ENCODE peak calls at places on chromosomes 7 and 10, in nine cellular contexts. B, J, M, D, Y, E, G, A and L are unnamed samples.

GRCh38 chr10:9759596-9759995 is 1258.1 kb upstream of the CELF2 start:
- DNase-seq in B (no peak), J (no peak), M (no peak), D (no peak), Y (no peak), E (no peak), G (no peak), A (no peak), L (no peak)

GRCh38 chr10:43226441-43226840 is 40.4 kb downstream of the RASGEF1A start:
- DNase-seq in B (no peak), J (peak; percentile 10), M (no peak), D (no peak), Y (peak; percentile 2), E (no peak), G (no peak), A (no peak), L (no peak)

GRCh38 chr7:82036146-82036886 is 266.5 kb upstream of the HGF start:
- DNase-seq in B (no peak), J (no peak), M (no peak), D (peak; percentile 73), Y (no peak), E (peak; percentile 86), G (no peak), A (no peak), L (no peak)

GRCh38 chr7:143434660-143435059 is 8.6 kb upstream of the TAS2R60 start:
- DNase-seq in B (peak; percentile 51), J (no peak), M (peak; percentile 39), D (peak; percentile 66), Y (peak; percentile 39), E (peak; percentile 6), G (no peak), A (no peak), L (no peak)

GRCh38 chr7:24883632-24884013 is 96.4 kb downstream of the OSBPL3 start:
- DNase-seq in B (no peak), J (no peak), M (no peak), D (no peak), Y (no peak), E (peak; percentile 49), G (no peak), A (no peak), L (no peak)

GRCh38 chr7:2738110-2738509 is 50.1 kb downstream of the AMZ1 start:
- DNase-seq in B (no peak), J (peak; percentile 54), M (peak; percentile 56), D (no peak), Y (peak; percentile 70), E (no peak), G (no peak), A (no peak), L (no peak)

GRCh38 chr7:105141068-105141467 is 127.1 kb downstream of the KMT2E start:
- DNase-seq in B (no peak), J (no peak), M (no peak), D (peak; percentile 27), Y (no peak), E (peak; percentile 77), G (no peak), A (no peak), L (no peak)

GRCh38 chr10:63236113-63236935 is 103.2 kb downstream of the NRBF2 start:
- DNase-seq in B (no peak), J (no peak), M (no peak), D (peak; percentile 100), Y (no peak), E (peak; percentile 95), G (no peak), A (no peak), L (no peak)

GRCh38 chr10:69721690-69722310 is 79.9 kb upstream of the COL13A1 start:
- DNase-seq in B (peak; percentile 56), J (no peak), M (peak; percentile 65), D (peak; percentile 17), Y (peak; percentile 81), E (peak; percentile 41), G (no peak), A (no peak), L (no peak)

GRCh38 chr7:115060095-115060830 is 138.4 kb downstream of the MDFIC start:
- DNase-seq in B (no peak), J (no peak), M (no peak), D (no peak), Y (no peak), E (no peak), G (no peak), A (no peak), L (no peak)

GRCh38 chr10:79399242-79399831 is 46.1 kb downstream of the ZCCHC24 start:
- DNase-seq in B (peak; percentile 89), J (peak; percentile 81), M (peak; percentile 88), D (no peak), Y (peak; percentile 93), E (peak; percentile 97), G (no peak), A (no peak), L (peak; percentile 35)

GRCh38 chr10:118835682-118836326 is 81.0 kb upstream of the CACUL1 start:
- DNase-seq in B (no peak), J (peak; percentile 36), M (no peak), D (peak; percentile 95), Y (no peak), E (peak; percentile 57), G (no peak), A (no peak), L (no peak)

GRCh38 chr10:95069286-95069685 is at the start of gene CYP2C8:
- DNase-seq in B (no peak), J (no peak), M (no peak), D (no peak), Y (no peak), E (no peak), G (no peak), A (no peak), L (no peak)

GRCh38 chr10:21634599-21635365 is 100.8 kb downstream of the MLLT10 start:
- DNase-seq in B (no peak), J (no peak), M (no peak), D (no peak), Y (no peak), E (no peak), G (no peak), A (no peak), L (no peak)

GRCh38 chr7:37853468-37853867 is 5.1 kb downstream of the NME8 start:
- DNase-seq in B (no peak), J (no peak), M (no peak), D (peak; percentile 36), Y (no peak), E (no peak), G (no peak), A (no peak), L (no peak)

GRCh38 chr7:90390926-90391325 is 12.3 kb upstream of the CLDN12 start:
- DNase-seq in B (no peak), J (no peak), M (no peak), D (no peak), Y (no peak), E (no peak), G (no peak), A (no peak), L (no peak)

GRCh38 chr10:108393111-108393510 is 1228.6 kb upstream of the SORCS1 start:
- DNase-seq in B (no peak), J (no peak), M (no peak), D (peak; percentile 90), Y (no peak), E (peak; percentile 53), G (no peak), A (no peak), L (no peak)

GRCh38 chr7:69732203-69732602 is 133.9 kb downstream of the AUTS2 start:
- DNase-seq in B (no peak), J (no peak), M (no peak), D (peak; percentile 27), Y (no peak), E (peak; percentile 62), G (no peak), A (no peak), L (no peak)

GRCh38 chr10:93457511-93457910 is 24.6 kb downstream of the MYOF start:
- DNase-seq in B (no peak), J (no peak), M (no peak), D (no peak), Y (no peak), E (no peak), G (no peak), A (no peak), L (no peak)
- H3K27ac ChIP-seq in B (no peak overlapping the region), J (no peak overlapping the region), M (no peak overlapping the region), D (no peak overlapping the region), Y (no peak overlapping the region), E (peak overlapping the region; percentile 95), G (no peak overlapping the region), A (no peak overlapping the region), L (no peak overlapping the region)

DNA sequence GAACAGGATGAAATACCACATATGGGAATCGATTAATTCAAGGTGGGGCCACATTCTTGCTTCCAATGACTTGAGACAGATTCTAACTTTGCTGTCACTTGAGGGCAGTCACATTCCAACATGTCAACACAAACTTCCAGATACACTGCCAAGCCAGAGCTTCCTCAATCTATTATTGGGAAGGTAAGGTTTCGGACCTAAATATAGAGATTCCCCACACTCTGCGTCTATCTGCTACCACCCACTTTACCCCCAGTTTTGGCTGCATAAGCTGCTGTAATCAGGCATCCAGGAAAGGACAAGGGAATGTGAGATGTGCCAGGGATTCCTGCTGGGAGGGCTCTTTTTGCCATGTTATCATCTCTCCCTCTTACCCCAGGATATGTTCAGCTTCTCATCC is 20.5 kb upstream of the DGKI start:
- DNase-seq in B (no peak), J (no peak), M (no peak), D (no peak), Y (peak; percentile 29), E (no peak), G (no peak), A (no peak), L (no peak)
- H3K27ac ChIP-seq in B (peak overlapping the region; percentile 14), J (no peak overlapping the region), M (peak overlapping the region; percentile 47), D (no peak overlapping the region), Y (no peak overlapping the region), E (no peak overlapping the region), G (no peak overlapping the region), A (no peak overlapping the region), L (no peak overlapping the region)

GRCh38 chr10:6729071-6729773 is 149.1 kb upstream of the PRKCQ start:
- DNase-seq in B (no peak), J (no peak), M (peak; percentile 32), D (peak; percentile 62), Y (no peak), E (peak; percentile 72), G (no peak), A (no peak), L (no peak)
- H3K27ac ChIP-seq in B (no peak overlapping the region), J (no peak overlapping the region), M (no peak overlapping the region), D (no peak overlapping the region), Y (no peak overlapping the region), E (peak overlapping the region; percentile 27), G (no peak overlapping the region), A (no peak overlapping the region), L (no peak overlapping the region)

DNA sequence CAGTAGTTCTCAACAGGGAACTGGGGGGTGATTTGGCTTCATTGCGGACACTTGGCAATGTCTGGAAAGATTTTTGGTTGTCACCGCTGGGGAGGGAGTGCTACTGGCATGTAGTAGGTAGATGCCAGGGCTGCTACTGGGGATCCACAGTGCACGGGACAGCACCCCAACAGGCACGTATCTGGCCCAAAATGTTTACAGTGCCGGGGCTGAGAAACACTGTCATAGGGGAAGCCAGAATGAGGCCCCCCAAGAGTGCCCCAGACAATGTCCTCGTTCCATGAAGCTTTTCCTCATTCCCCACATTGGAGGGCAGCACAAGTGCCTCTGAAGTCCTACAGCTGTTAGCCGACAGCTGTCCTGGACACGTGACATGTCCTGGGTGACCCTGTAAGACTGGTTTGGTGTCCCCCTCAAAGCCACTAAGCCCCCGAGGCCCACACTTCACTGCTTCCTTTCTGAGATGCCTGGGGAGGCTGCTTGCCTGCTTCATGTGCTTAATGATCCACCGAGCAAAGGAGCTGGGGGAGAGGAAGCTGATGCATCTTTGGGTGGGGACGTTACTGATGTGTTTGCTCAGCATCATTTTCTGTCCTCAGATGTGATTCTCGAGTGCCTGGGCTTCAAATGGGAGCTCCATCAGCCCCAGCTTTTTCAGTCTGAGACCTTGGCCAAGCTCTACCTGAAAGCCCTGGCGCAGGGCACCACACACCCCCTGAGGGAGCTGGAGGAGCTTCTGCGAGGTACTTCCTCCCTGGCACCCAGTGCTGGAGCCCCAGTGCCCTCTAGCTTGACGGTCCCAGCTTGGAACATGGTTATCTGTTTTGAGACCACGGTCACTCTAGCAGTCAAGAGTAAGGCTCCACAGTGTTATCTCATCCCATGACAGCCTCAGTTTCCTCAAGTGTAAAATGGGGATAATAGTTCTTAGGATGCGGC is 14.7 kb downstream of the BTBD16 start:
- DNase-seq in B (no peak), J (no peak), M (no peak), D (no peak), Y (no peak), E (no peak), G (no peak), A (no peak), L (no peak)
- H3K27ac ChIP-seq in B (no peak overlapping the region), J (no peak overlapping the region), M (peak overlapping the region; percentile 77), D (no peak overlapping the region), Y (no peak overlapping the region), E (no peak overlapping the region), G (no peak overlapping the region), A (no peak overlapping the region), L (no peak overlapping the region)